ENCODE peak calls at places on chromosomes 1 and 21, in four cellular contexts. V is tibial nerve, F is WERI-Rb-1, H is foreskin keratinocyte. C is an unnamed sample.

GRCh38 chr1:172790245-172790644 is 131.3 kb downstream of the FASLG start:
- DNase-seq in V (no peak), F (no peak), H (no peak), C (no peak)

GRCh38 chr1:14138627-14139026 is 438.6 kb downstream of the PRDM2 start:
- DNase-seq in V (peak), F (no peak), H (no peak), C (no peak)

GRCh38 chr1:216750031-216750627 is 26.9 kb upstream of the ESRRG start:
- DNase-seq in V (peak), F (peak), H (no peak), C (no peak)

GRCh38 chr1:234535763-234536515 is 57.0 kb upstream of the TARBP1 start:
- DNase-seq in V (peak), F (no peak), H (no peak), C (peak)

GRCh38 chr1:66681686-66682085 is 70.6 kb upstream of the DYNLT5 start:
- DNase-seq in V (no peak), F (no peak), H (no peak), C (no peak)

GRCh38 chr1:147815503-147815902 is 55.1 kb upstream of the GJA5 start:
- DNase-seq in V (no peak), F (no peak), H (no peak), C (no peak)

GRCh38 chr1:222933273-222933672 is 118.4 kb downstream of the DISP1 start:
- DNase-seq in V (no peak), F (no peak), H (no peak), C (no peak)

GRCh38 chr1:9985001-9985400 is 12.0 kb upstream of the RBP7 start:
- DNase-seq in V (no peak), F (no peak), H (no peak), C (no peak)

GRCh38 chr1:5926686-5927435 is 65.4 kb downstream of the NPHP4 start:
- DNase-seq in V (no peak), F (no peak), H (no peak), C (no peak)

GRCh38 chr1:106883208-106883607 is 173.3 kb upstream of the PRMT6 start:
- DNase-seq in V (no peak), F (no peak), H (no peak), C (no peak)

GRCh38 chr1:151435174-151435573 is 24.1 kb downstream of the POGZ start:
- DNase-seq in V (no peak), F (no peak), H (no peak), C (no peak)

GRCh38 chr1:234631721-234632125 is 21.7 kb upstream of the IRF2BP2 start:
- DNase-seq in V (no peak), F (no peak), H (peak), C (no peak)

GRCh38 chr21:38384246-38384576 is 114.1 kb downstream of the ERG start:
- DNase-seq in V (no peak), F (no peak), H (no peak), C (no peak)

GRCh38 chr1:91809267-91809666 is 76.7 kb downstream of the TGFBR3 start:
- DNase-seq in V (no peak), F (no peak), H (no peak), C (no peak)

GRCh38 chr1:35215346-35215745 is 22.4 kb upstream of the SFPQ start:
- DNase-seq in V (no peak), F (no peak), H (no peak), C (no peak)

GRCh38 chr1:51170342-51170741 is 65.7 kb upstream of the RNF11 start:
- DNase-seq in V (no peak), F (no peak), H (peak), C (no peak)

GRCh38 chr1:180901221-180901990 is 11.3 kb upstream of the KIAA1614 start:
- DNase-seq in V (no peak), F (no peak), H (no peak), C (no peak)

GRCh38 chr1:154014154-154014910 is 23.8 kb downstream of the RPS27 start:
- DNase-seq in V (no peak), F (no peak), H (peak), C (no peak)

GRCh38 chr1:20271498-20272400 is 18.9 kb upstream of the VWA5B1 start:
- DNase-seq in V (no peak), F (no peak), H (no peak), C (no peak)

GRCh38 chr21:33761104-33762036 is 119.1 kb downstream of the ITSN1 start:
- DNase-seq in V (peak), F (peak), H (peak), C (no peak)

GRCh38 chr1:66282343-66282852 is 251.6 kb upstream of the SGIP1 start:
- DNase-seq in V (no peak), F (no peak), H (peak), C (no peak)

GRCh38 chr1:218694635-218695034 is 349.5 kb downstream of the TGFB2 start:
- DNase-seq in V (no peak), F (no peak), H (no peak), C (no peak)

GRCh38 chr1:54549181-54549924 is 1.3 kb downstream of the ACOT11 start:
- DNase-seq in V (no peak), F (no peak), H (no peak), C (peak)
- H3K27ac ChIP-seq in V (no peak), F (peak), H (no peak), C (no peak)

DNA sequence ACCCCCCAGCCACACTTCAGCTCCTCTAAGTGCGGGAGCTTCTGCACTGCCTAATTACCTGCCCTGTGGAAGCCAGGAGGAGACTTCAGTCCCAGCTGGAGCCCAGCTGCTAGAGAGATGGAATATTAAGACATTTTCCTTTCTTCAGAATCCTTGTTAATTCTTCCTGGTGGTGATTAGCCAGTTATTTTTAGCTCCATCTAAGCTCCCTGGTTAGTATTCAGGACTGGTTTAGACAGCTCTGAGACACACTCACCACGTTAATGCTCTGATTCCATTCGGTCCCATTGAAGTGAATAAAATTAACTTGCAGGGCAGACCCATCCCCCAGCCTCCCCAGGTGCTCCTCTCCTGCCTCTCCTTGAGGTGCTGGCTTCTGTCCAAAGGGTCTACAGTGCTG is 117.6 kb upstream of the ATP1A1 start:
- DNase-seq in V (no peak), F (peak), H (no peak), C (no peak)
- H3K27ac ChIP-seq in V (no peak), F (peak), H (no peak), C (no peak)

GRCh38 chr21:34884346-34884929 is 164.7 kb downstream of the RUNX1 start:
- DNase-seq in V (no peak), F (no peak), H (no peak), C (no peak)

GRCh38 chr21:34886554-34887385 is 162.3 kb downstream of the RUNX1 start:
- DNase-seq in V (no peak), F (no peak), H (no peak), C (no peak)

GRCh38 chr21:34887729-34888568 is 161.2 kb downstream of the RUNX1 start:
- DNase-seq in V (peak), F (no peak), H (peak), C (no peak)

GRCh38 chr21:34885125-34885524 is 164.0 kb downstream of the RUNX1 start:
- DNase-seq in V (no peak), F (no peak), H (no peak), C (no peak)

DNA sequence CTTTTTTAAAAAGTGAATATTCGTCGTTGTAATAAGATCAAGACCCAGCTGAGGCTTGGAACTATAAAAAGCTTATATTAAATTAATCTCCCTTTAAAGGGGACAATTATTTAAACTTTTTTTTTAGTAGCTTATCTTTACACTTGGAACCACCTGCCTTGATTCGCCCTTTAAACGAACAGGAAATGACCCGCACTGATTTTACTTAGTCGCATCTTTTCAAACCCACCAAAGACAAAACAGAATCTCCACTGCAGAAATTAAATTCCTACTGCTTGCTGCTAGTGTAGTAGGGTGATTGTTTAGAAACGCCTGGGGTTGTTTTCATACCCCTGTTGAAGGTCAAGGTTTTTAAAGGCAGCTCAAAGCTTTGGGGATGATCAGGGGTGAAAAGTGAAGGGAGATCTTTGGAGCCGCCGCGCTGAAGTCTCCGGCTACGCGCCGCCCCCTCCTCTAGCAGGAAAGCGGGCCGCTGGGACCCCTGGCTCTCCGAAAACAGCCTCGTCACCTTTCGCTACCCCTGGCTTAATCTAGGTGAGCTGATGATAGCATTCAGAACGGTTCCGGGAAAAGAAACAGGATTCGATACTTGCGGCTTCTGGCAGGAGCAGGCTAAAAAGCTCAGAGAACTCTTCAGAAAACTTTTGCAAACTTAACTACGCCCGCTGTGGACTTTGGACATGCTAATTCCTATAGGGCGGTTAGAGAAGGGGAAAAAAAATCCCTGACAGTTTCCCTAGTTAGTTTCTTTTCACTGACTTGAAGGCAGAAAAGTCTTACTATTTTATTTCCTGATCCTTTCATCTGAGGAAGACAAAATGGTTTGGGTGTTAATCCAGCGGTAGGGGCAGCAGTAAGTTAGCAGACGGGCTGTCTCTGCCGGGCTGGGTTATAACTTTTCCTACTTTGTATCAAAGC is 163.2 kb downstream of the RUNX1 start:
- DNase-seq in V (no peak), F (no peak), H (no peak), C (no peak)
- H3K27ac ChIP-seq in V (peak), F (no peak), H (peak), C (peak)

GRCh38 chr1:18921506-18922251 is 19.3 kb upstream of the ALDH4A1 start:
- DNase-seq in V (no peak), F (no peak), H (no peak), C (no peak)
- H3K27ac ChIP-seq in V (peak), F (peak), H (peak), C (peak)

DNA sequence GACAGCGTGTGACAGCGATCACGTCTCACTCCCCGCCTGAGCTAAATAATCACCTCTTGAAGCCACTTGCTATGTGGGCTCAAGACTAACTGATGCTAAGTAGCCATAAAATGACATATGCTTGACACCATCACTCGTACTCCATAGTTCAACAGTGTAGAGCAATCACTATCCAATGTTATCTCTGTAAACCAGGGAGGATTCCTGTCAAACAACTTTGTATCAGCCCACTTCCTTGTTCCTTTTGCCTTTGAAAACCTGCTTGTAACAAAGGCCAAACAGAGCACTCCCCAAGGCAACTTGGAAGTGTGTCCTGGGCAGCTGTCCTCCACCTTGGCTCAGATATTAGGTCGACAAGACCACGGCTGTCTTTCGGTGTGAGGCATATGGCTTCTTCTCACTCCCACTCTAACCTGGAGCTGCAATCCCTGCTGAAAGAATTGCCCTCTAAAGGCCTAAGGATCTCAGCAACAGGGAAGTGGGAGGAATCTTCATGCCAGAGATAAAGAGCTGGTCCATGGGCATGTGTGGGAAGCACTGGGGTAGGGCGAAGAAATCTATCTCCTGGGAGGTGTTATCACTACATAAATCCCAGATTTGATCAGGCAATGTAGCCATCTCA is 66.8 kb downstream of the ITPKB start:
- DNase-seq in V (no peak), F (no peak), H (no peak), C (no peak)
- H3K27ac ChIP-seq in V (no peak), F (no peak), H (no peak), C (peak)

DNA sequence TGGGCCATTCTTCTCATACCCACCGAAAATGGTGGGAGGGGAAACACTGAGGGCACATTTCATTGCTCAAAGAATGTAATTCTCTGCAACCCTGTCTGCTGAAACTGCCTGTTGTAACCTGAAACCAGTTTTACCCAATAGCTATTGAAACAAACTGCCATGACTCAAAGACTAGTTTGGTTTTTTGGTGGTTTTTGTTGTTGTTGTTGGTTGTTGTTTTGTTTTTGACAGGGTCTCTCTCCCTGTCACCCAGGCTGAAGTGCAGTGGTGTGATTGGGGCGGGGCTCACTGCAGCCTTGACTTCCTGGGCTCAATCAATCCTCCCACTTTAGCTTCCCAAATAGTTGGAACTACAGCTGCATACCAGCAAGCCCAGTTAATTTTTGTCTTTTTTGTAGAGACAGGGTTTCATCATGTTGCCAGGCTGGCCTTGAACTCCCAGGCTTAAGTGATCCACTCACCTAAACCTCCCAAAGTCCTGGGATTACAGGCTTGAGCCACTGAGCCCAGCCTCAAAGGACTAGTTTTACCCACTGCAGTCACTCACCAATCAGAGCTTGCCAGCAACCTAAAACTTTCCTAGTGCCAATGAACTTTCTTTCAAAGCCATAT is 2.1 kb upstream of the IPP start:
- DNase-seq in V (no peak), F (no peak), H (no peak), C (no peak)
- H3K27ac ChIP-seq in V (no peak), F (no peak), H (no peak), C (no peak)

GRCh38 chr1:230185076-230186001 is 118.3 kb downstream of the GALNT2 start:
- DNase-seq in V (no peak), F (no peak), H (no peak), C (no peak)
- H3K27ac ChIP-seq in V (no peak), F (no peak), H (no peak), C (peak)

GRCh38 chr1:85459274-85459673 is 5.7 kb downstream of the DDAH1 start:
- DNase-seq in V (no peak), F (no peak), H (no peak), C (no peak)
- H3K27ac ChIP-seq in V (no peak), F (no peak), H (no peak), C (no peak)

DNA sequence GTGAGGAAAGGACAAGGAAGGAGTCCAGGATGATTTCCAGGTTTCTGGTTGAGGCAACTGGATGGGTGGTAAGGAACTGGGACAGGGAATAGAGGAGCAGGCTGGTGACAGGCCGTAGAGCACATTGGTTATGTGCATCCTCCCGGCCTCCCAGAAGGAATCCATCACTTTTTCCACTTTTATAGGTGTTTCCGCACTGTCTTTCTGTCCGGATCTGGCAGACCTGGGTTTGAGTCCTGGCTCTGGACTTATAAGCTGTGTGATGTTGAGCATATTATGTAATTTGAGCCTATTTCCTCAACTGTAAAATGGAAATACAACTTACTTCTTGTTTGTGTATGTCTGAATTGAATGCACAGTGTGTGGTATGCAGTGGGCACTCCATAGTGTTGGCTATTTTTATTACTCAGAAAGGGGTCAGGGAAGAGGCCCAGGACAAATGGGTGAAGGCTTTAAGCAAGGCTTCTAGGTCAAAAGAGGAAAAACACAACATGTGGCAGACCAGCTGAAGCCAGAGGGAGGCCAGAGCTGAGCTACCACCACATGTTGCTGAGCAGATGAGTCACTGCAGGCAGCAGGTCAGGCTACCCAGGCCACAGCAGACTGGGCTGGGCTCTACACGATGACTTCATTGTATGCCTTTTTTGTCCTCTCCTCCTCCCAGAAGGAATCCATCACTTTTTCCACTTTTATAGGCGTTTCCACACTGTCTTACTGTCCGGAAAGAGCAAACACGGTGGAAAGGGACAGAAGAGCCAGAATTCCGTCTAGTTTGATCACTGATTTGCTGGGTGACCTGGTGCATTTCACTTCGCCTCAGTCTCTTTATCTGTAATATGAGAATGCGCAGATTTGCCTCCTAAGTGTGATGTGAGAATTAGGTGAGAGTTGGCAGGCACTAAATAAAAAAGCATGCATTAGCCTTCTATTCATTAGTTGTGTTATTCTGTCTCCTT is 791 bp upstream of the MAST2 start:
- DNase-seq in V (peak), F (peak), H (peak), C (peak)
- H3K27ac ChIP-seq in V (no peak), F (peak), H (peak), C (peak)

GRCh38 chr1:239558992-239559391 is 172.6 kb downstream of the CHRM3 start:
- DNase-seq in V (no peak), F (no peak), H (peak), C (no peak)
- H3K27ac ChIP-seq in V (no peak), F (no peak), H (no peak), C (no peak)

C was measured in substantia nigra.